ENCODE peak calls at places on chromosomes 4 and X, in nine cellular contexts. One of them, this sample, is unnamed. For H3K27me3 and H3K36me3, the result is how much of the 10 kb centered on the place peaks cover.

GRCh38 chr4:113481820-113482219 is 279.7 kb downstream of the CAMK2D start:
- DNase-seq in upper lobe of right lung: no peak
- DNase-seq in fibroblast of lung: no peak
- DNase-seq in left ventricle myocardium inferior: no peak
- DNase-seq in iPS DF 6.9: no peak
- DNase-seq in heart right ventricle: peak
- DNase-seq in CD8-positive, alpha-beta memory T cell: no peak
- DNase-seq in mammary epithelial cell: no peak
- DNase-seq in hepatocyte: no peak
- DNase-seq in this sample: no peak

GRCh38 chr4:26055855-26056254 is 141.8 kb downstream of the SMIM20 start:
- DNase-seq in upper lobe of right lung: no peak
- DNase-seq in fibroblast of lung: no peak
- DNase-seq in left ventricle myocardium inferior: no peak
- DNase-seq in iPS DF 6.9: no peak
- DNase-seq in heart right ventricle: no peak
- DNase-seq in CD8-positive, alpha-beta memory T cell: no peak
- DNase-seq in mammary epithelial cell: no peak
- DNase-seq in hepatocyte: no peak
- DNase-seq in this sample: no peak

GRCh38 chrX:68463880-68464279 is 30.6 kb upstream of the OPHN1 start:
- DNase-seq in upper lobe of right lung: no peak
- DNase-seq in fibroblast of lung: no peak
- DNase-seq in left ventricle myocardium inferior: no peak
- DNase-seq in iPS DF 6.9: no peak
- DNase-seq in heart right ventricle: no peak
- DNase-seq in CD8-positive, alpha-beta memory T cell: no peak
- DNase-seq in mammary epithelial cell: no peak
- DNase-seq in hepatocyte: no peak
- DNase-seq in this sample: no peak

GRCh38 chrX:70479197-70479969 is 34.7 kb downstream of the DLG3 start:
- DNase-seq in upper lobe of right lung: no peak
- DNase-seq in fibroblast of lung: peak
- DNase-seq in left ventricle myocardium inferior: no peak
- DNase-seq in iPS DF 6.9: no peak
- DNase-seq in heart right ventricle: no peak
- DNase-seq in CD8-positive, alpha-beta memory T cell: no peak
- DNase-seq in mammary epithelial cell: peak
- DNase-seq in hepatocyte: peak
- DNase-seq in this sample: no peak

GRCh38 chr4:113406723-113407016 is 354.9 kb downstream of the CAMK2D start:
- DNase-seq in upper lobe of right lung: no peak
- DNase-seq in fibroblast of lung: no peak
- DNase-seq in left ventricle myocardium inferior: no peak
- DNase-seq in iPS DF 6.9: no peak
- DNase-seq in heart right ventricle: no peak
- DNase-seq in CD8-positive, alpha-beta memory T cell: no peak
- DNase-seq in mammary epithelial cell: peak
- DNase-seq in hepatocyte: no peak
- DNase-seq in this sample: no peak

GRCh38 chr4:184343400-184344177 is 125.9 kb upstream of the ENPP6 start:
- DNase-seq in upper lobe of right lung: peak
- DNase-seq in fibroblast of lung: peak
- DNase-seq in left ventricle myocardium inferior: peak
- DNase-seq in iPS DF 6.9: peak
- DNase-seq in heart right ventricle: peak
- DNase-seq in CD8-positive, alpha-beta memory T cell: peak
- DNase-seq in mammary epithelial cell: peak
- DNase-seq in hepatocyte: peak
- DNase-seq in this sample: peak

GRCh38 chr4:177309525-177310371 is at the start of gene NEIL3:
- DNase-seq in upper lobe of right lung: peak
- DNase-seq in fibroblast of lung: peak
- DNase-seq in left ventricle myocardium inferior: peak
- DNase-seq in iPS DF 6.9: peak
- DNase-seq in heart right ventricle: peak
- DNase-seq in CD8-positive, alpha-beta memory T cell: peak
- DNase-seq in mammary epithelial cell: peak
- DNase-seq in hepatocyte: peak
- DNase-seq in this sample: peak

GRCh38 chr4:26736621-26737020 is 124.0 kb upstream of the STIM2 start:
- DNase-seq in upper lobe of right lung: no peak
- DNase-seq in fibroblast of lung: no peak
- DNase-seq in left ventricle myocardium inferior: no peak
- DNase-seq in iPS DF 6.9: no peak
- DNase-seq in heart right ventricle: no peak
- DNase-seq in CD8-positive, alpha-beta memory T cell: no peak
- DNase-seq in mammary epithelial cell: peak
- DNase-seq in hepatocyte: no peak
- DNase-seq in this sample: no peak

GRCh38 chr4:89290727-89291126 is 16.9 kb downstream of the GPRIN3 start:
- DNase-seq in upper lobe of right lung: no peak
- DNase-seq in fibroblast of lung: no peak
- DNase-seq in left ventricle myocardium inferior: no peak
- DNase-seq in iPS DF 6.9: no peak
- DNase-seq in heart right ventricle: peak
- DNase-seq in CD8-positive, alpha-beta memory T cell: no peak
- DNase-seq in mammary epithelial cell: no peak
- DNase-seq in hepatocyte: no peak
- DNase-seq in this sample: no peak

GRCh38 chr4:115219862-115220261 is 106.4 kb upstream of the NDST4 start:
- DNase-seq in upper lobe of right lung: no peak
- DNase-seq in fibroblast of lung: no peak
- DNase-seq in left ventricle myocardium inferior: no peak
- DNase-seq in iPS DF 6.9: no peak
- DNase-seq in heart right ventricle: no peak
- DNase-seq in CD8-positive, alpha-beta memory T cell: no peak
- DNase-seq in mammary epithelial cell: no peak
- DNase-seq in hepatocyte: no peak
- DNase-seq in this sample: no peak

GRCh38 chrX:32530802-32531403 is 680.4 kb downstream of the DMD start:
- DNase-seq in upper lobe of right lung: no peak
- DNase-seq in fibroblast of lung: peak
- DNase-seq in left ventricle myocardium inferior: no peak
- DNase-seq in iPS DF 6.9: peak
- DNase-seq in heart right ventricle: no peak
- DNase-seq in CD8-positive, alpha-beta memory T cell: no peak
- DNase-seq in mammary epithelial cell: peak
- DNase-seq in hepatocyte: peak
- DNase-seq in this sample: no peak

GRCh38 chrX:19649227-19650009 is 134.1 kb upstream of the MAP3K15 start:
- DNase-seq in upper lobe of right lung: no peak
- DNase-seq in fibroblast of lung: peak
- DNase-seq in left ventricle myocardium inferior: no peak
- DNase-seq in iPS DF 6.9: no peak
- DNase-seq in heart right ventricle: no peak
- DNase-seq in CD8-positive, alpha-beta memory T cell: no peak
- DNase-seq in mammary epithelial cell: peak
- DNase-seq in hepatocyte: no peak
- DNase-seq in this sample: no peak

GRCh38 chr4:796206-796605 is 29.7 kb downstream of the CPLX1 start:
- DNase-seq in upper lobe of right lung: no peak
- DNase-seq in fibroblast of lung: no peak
- DNase-seq in left ventricle myocardium inferior: no peak
- DNase-seq in iPS DF 6.9: no peak
- DNase-seq in heart right ventricle: no peak
- DNase-seq in CD8-positive, alpha-beta memory T cell: no peak
- DNase-seq in mammary epithelial cell: no peak
- DNase-seq in hepatocyte: no peak
- DNase-seq in this sample: no peak

GRCh38 chr4:793941-794621 is 31.8 kb downstream of the CPLX1 start:
- DNase-seq in upper lobe of right lung: no peak
- DNase-seq in fibroblast of lung: no peak
- DNase-seq in left ventricle myocardium inferior: no peak
- DNase-seq in iPS DF 6.9: no peak
- DNase-seq in heart right ventricle: no peak
- DNase-seq in CD8-positive, alpha-beta memory T cell: no peak
- DNase-seq in mammary epithelial cell: no peak
- DNase-seq in hepatocyte: no peak
- DNase-seq in this sample: peak

GRCh38 chr4:793109-793861 is 32.6 kb downstream of the CPLX1 start:
- DNase-seq in upper lobe of right lung: no peak
- DNase-seq in fibroblast of lung: no peak
- DNase-seq in left ventricle myocardium inferior: no peak
- DNase-seq in iPS DF 6.9: no peak
- DNase-seq in heart right ventricle: no peak
- DNase-seq in CD8-positive, alpha-beta memory T cell: no peak
- DNase-seq in mammary epithelial cell: no peak
- DNase-seq in hepatocyte: no peak
- DNase-seq in this sample: peak

GRCh38 chr4:795726-796119 is 30.2 kb downstream of the CPLX1 start:
- DNase-seq in upper lobe of right lung: no peak
- DNase-seq in fibroblast of lung: no peak
- DNase-seq in left ventricle myocardium inferior: no peak
- DNase-seq in iPS DF 6.9: no peak
- DNase-seq in heart right ventricle: no peak
- DNase-seq in CD8-positive, alpha-beta memory T cell: no peak
- DNase-seq in mammary epithelial cell: no peak
- DNase-seq in hepatocyte: no peak
- DNase-seq in this sample: peak

DNA sequence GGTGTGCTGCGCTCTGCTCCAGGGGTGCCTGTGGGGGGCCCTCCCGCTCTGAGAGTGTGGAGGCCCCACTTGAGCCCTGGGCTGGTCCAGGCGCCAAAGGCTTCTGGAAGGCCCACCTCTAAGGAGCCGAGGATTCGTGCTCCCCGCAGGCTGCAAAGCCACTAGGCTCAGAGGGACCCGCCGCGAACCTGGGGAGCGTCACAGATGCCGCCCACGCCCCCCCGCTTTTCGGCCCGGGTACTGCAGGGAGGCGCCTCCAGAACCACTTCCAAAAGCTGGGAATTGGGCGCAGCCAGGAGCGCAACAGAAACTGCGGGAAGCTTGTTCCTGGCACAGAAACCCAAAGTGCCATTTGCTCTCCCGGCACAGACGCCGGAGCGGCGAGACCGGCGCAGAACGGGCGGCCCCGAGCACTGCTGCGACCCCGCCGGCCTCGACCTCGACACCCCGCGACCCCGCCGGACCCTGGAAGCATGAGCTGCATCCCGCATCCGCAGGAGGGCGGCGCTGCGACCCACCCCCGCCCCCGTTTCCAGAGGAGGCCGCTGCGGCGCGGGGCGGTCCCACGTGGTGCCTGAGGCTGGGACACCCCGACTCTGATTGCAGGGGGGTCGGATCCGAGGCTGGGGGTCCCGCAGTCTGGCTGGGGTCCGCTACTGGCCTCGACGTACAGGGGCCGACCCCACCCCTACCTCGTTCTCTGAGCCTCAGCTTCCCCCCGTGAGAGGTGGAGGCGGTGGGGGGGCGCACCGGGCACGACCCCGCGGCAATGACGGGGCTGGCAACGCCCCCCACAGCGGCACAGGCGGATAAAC is 30.8 kb downstream of the CPLX1 start:
- DNase-seq in upper lobe of right lung: no peak
- DNase-seq in fibroblast of lung: no peak
- DNase-seq in left ventricle myocardium inferior: no peak
- DNase-seq in iPS DF 6.9: no peak
- DNase-seq in heart right ventricle: no peak
- DNase-seq in CD8-positive, alpha-beta memory T cell: no peak
- DNase-seq in mammary epithelial cell: no peak
- DNase-seq in hepatocyte: no peak
- DNase-seq in this sample: peak
- H3K4me3 ChIP-seq in upper lobe of right lung: peak
- H3K4me3 ChIP-seq in fibroblast of lung: no peak
- H3K4me3 ChIP-seq in left ventricle myocardium inferior: peak
- H3K4me3 ChIP-seq in iPS DF 6.9: peak
- H3K4me3 ChIP-seq in heart right ventricle: no peak
- H3K4me3 ChIP-seq in CD8-positive, alpha-beta memory T cell: no peak
- H3K4me3 ChIP-seq in mammary epithelial cell: no peak
- H3K4me3 ChIP-seq in hepatocyte: no peak
- H3K4me3 ChIP-seq in this sample: peak

DNA sequence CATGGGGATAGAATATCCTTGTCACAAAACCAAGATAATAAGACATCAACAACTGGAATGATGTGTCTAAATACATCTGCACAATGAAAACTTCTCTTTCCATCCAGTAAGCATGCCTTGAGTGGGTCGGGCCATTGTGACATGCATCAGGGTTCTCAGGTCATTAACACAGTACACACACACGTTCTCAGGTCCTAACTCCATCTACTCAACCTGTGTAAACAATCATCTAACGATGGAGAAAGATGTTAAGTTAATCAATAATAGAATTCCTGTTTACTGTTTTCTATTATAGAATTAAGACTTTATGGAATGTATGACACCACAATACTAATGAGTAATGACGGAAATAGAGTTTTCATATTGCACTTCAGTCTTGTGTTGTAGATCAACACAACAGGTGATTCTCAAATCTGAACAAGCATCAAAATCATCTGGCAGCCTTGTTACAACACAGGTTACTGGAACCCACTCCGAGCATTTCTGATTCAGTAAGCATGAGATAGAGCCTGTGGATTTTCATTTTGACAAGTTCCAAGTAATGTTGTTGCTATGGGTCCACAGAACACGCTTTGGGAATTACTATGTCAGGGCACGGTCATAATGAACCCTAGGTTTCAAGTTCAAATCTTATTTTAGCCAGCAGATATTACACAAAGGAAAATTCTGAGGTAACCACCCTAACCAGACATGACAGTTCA is 315.8 kb upstream of the TEX13C start:
- DNase-seq in upper lobe of right lung: no peak
- DNase-seq in fibroblast of lung: no peak
- DNase-seq in left ventricle myocardium inferior: no peak
- DNase-seq in iPS DF 6.9: no peak
- DNase-seq in heart right ventricle: no peak
- DNase-seq in CD8-positive, alpha-beta memory T cell: no peak
- DNase-seq in mammary epithelial cell: no peak
- DNase-seq in hepatocyte: no peak
- DNase-seq in this sample: no peak
- H3K27me3 ChIP-seq in upper lobe of right lung: under half
- H3K27me3 ChIP-seq in fibroblast of lung: under half
- H3K27me3 ChIP-seq in left ventricle myocardium inferior: under half
- H3K27me3 ChIP-seq in iPS DF 6.9: under half
- H3K27me3 ChIP-seq in heart right ventricle: under half
- H3K27me3 ChIP-seq in CD8-positive, alpha-beta memory T cell: under half
- H3K27me3 ChIP-seq in mammary epithelial cell: under half
- H3K27me3 ChIP-seq in hepatocyte: under half
- H3K27me3 ChIP-seq in this sample: under half

GRCh38 chr4:122178961-122179360 is 26.8 kb downstream of the BLTP1 start:
- DNase-seq in upper lobe of right lung: no peak
- DNase-seq in fibroblast of lung: no peak
- DNase-seq in left ventricle myocardium inferior: no peak
- DNase-seq in iPS DF 6.9: no peak
- DNase-seq in heart right ventricle: no peak
- DNase-seq in CD8-positive, alpha-beta memory T cell: no peak
- DNase-seq in mammary epithelial cell: no peak
- DNase-seq in hepatocyte: no peak
- DNase-seq in this sample: no peak
- H3K36me3 ChIP-seq in upper lobe of right lung: half or more
- H3K36me3 ChIP-seq in fibroblast of lung: under half
- H3K36me3 ChIP-seq in left ventricle myocardium inferior: half or more
- H3K36me3 ChIP-seq in iPS DF 6.9: under half
- H3K36me3 ChIP-seq in heart right ventricle: under half
- H3K36me3 ChIP-seq in CD8-positive, alpha-beta memory T cell: under half
- H3K36me3 ChIP-seq in mammary epithelial cell: under half
- H3K36me3 ChIP-seq in hepatocyte: under half
- H3K36me3 ChIP-seq in this sample: under half

GRCh38 chr4:146224331-146224966 is 10.1 kb downstream of the REELD1 start:
- DNase-seq in upper lobe of right lung: no peak
- DNase-seq in fibroblast of lung: peak
- DNase-seq in left ventricle myocardium inferior: no peak
- DNase-seq in iPS DF 6.9: no peak
- DNase-seq in heart right ventricle: peak
- DNase-seq in CD8-positive, alpha-beta memory T cell: no peak
- DNase-seq in mammary epithelial cell: no peak
- DNase-seq in hepatocyte: peak
- DNase-seq in this sample: no peak

GRCh38 chr4:146222313-146222712 is 8.0 kb downstream of the REELD1 start:
- DNase-seq in upper lobe of right lung: no peak
- DNase-seq in fibroblast of lung: peak
- DNase-seq in left ventricle myocardium inferior: no peak
- DNase-seq in iPS DF 6.9: no peak
- DNase-seq in heart right ventricle: no peak
- DNase-seq in CD8-positive, alpha-beta memory T cell: no peak
- DNase-seq in mammary epithelial cell: peak
- DNase-seq in hepatocyte: no peak
- DNase-seq in this sample: no peak
- H3K4me3 ChIP-seq in upper lobe of right lung: no peak
- H3K4me3 ChIP-seq in fibroblast of lung: no peak
- H3K4me3 ChIP-seq in left ventricle myocardium inferior: no peak
- H3K4me3 ChIP-seq in iPS DF 6.9: no peak
- H3K4me3 ChIP-seq in heart right ventricle: no peak
- H3K4me3 ChIP-seq in CD8-positive, alpha-beta memory T cell: no peak
- H3K4me3 ChIP-seq in mammary epithelial cell: no peak
- H3K4me3 ChIP-seq in hepatocyte: no peak
- H3K4me3 ChIP-seq in this sample: no peak

This sample was measured in H7.